ENCODE peak calls at places on chromosomes 16 and 17, in ten cellular contexts. J is CD8-positive, alpha-beta memory T cell; D is HuH-7; H is breast epithelium; W is ovary; S is heart left ventricle; T is GM12892; K is stimulated activated CD4-positive, alpha-beta T cell treated with anti-CD3 and anti-CD28 coated beads, Interleukin-2, amount 100 ng/mL, for 24 hours; E is stimulated activated CD8-positive, alpha-beta memory T cell treated with anti-CD3 and anti-CD28 coated beads, Interleukin-7, amount 100 ng/mL, for 1 hour; M is right lobe of liver. G is an unnamed sample.

GRCh38 chr17:2779545-2779944 is 16.7 kb upstream of the RAP1GAP2 start:
- DNase-seq in J (no peak), D (no peak), H (no peak), W (no peak), S (no peak), T (no peak), K (no peak), E (no peak), M (no peak), G (no peak)

GRCh38 chr16:48126801-48127644 is 28.8 kb downstream of the ABCC12 start:
- DNase-seq in J (no peak), D (no peak), H (no peak), W (no peak), S (no peak), T (no peak), K (no peak), E (no peak), M (no peak), G (no peak)

GRCh38 chr17:66306413-66306812 is 4.0 kb downstream of the PRKCA start:
- DNase-seq in J (no peak), D (no peak), H (no peak), W (no peak), S (no peak), T (no peak), K (no peak), E (no peak), M (no peak), G (no peak)

GRCh38 chr17:72853438-72854415 is 238.8 kb downstream of the SLC39A11 start:
- DNase-seq in J (no peak), D (no peak), H (no peak), W (no peak), S (no peak), T (no peak), K (no peak), E (no peak), M (no peak), G (no peak)

GRCh38 chr16:27811881-27812280 is 251.6 kb downstream of the GSG1L start:
- DNase-seq in J (no peak), D (no peak), H (no peak), W (no peak), S (no peak), T (no peak), K (no peak), E (no peak), M (no peak), G (no peak)

GRCh38 chr17:12415031-12415430 is 250.7 kb upstream of the MYOCD start:
- DNase-seq in J (no peak), D (no peak), H (no peak), W (no peak), S (no peak), T (no peak), K (no peak), E (no peak), M (no peak), G (no peak)

GRCh38 chr17:6415616-6416015 is 19.3 kb downstream of the AIPL1 start:
- DNase-seq in J (no peak), D (no peak), H (no peak), W (no peak), S (no peak), T (no peak), K (no peak), E (no peak), M (no peak), G (no peak)

GRCh38 chr16:6616746-6617145 is 715.9 kb upstream of the RBFOX1 start:
- DNase-seq in J (no peak), D (no peak), H (no peak), W (no peak), S (no peak), T (no peak), K (no peak), E (no peak), M (no peak), G (no peak)

GRCh38 chr17:69574257-69575197 is 160.0 kb downstream of the MAP2K6 start:
- DNase-seq in J (no peak), D (no peak), H (no peak), W (no peak), S (no peak), T (no peak), K (no peak), E (no peak), M (peak), G (no peak)

GRCh38 chr16:30958164-30959083 is 870 bp downstream of the SETD1A start:
- DNase-seq in J (peak), D (peak), H (no peak), W (no peak), S (peak), T (peak), K (no peak), E (no peak), M (no peak), G (no peak)

GRCh38 chr17:48472485-48473281 is 42.7 kb upstream of the SKAP1 start:
- DNase-seq in J (peak), D (no peak), H (no peak), W (no peak), S (no peak), T (no peak), K (no peak), E (no peak), M (no peak), G (no peak)

GRCh38 chr16:13780841-13781553 is 139.0 kb upstream of the ERCC4 start:
- DNase-seq in J (no peak), D (no peak), H (no peak), W (no peak), S (no peak), T (no peak), K (no peak), E (no peak), M (peak), G (no peak)

GRCh38 chr17:61411944-61412859 is 12.6 kb downstream of the TBX2 start:
- DNase-seq in J (peak), D (peak), H (peak), W (peak), S (peak), T (peak), K (peak), E (peak), M (peak), G (peak)

GRCh38 chr17:48429638-48430586 is at the start of gene SKAP1:
- DNase-seq in J (peak), D (no peak), H (peak), W (no peak), S (no peak), T (peak), K (peak), E (no peak), M (peak), G (peak)

GRCh38 chr17:2025220-2025621 is at the start of gene RTN4RL1:
- DNase-seq in J (peak), D (peak), H (peak), W (peak), S (peak), T (no peak), K (peak), E (peak), M (peak), G (peak)

GRCh38 chr16:48444574-48444973 is 59.4 kb upstream of the SIAH1 start:
- DNase-seq in J (no peak), D (no peak), H (no peak), W (no peak), S (peak), T (no peak), K (no peak), E (no peak), M (no peak), G (no peak)

GRCh38 chr16:8647721-8648318 is 26.3 kb downstream of the METTL22 start:
- DNase-seq in J (no peak), D (no peak), H (no peak), W (no peak), S (no peak), T (no peak), K (no peak), E (no peak), M (no peak), G (no peak)

GRCh38 chr16:74052006-74052405 is 244.6 kb upstream of the PSMD7 start:
- DNase-seq in J (no peak), D (no peak), H (no peak), W (no peak), S (no peak), T (no peak), K (no peak), E (no peak), M (no peak), G (no peak)

GRCh38 chr17:79843475-79843916 is 4.3 kb upstream of the CBX4 start:
- DNase-seq in J (no peak), D (no peak), H (no peak), W (peak), S (no peak), T (no peak), K (no peak), E (no peak), M (peak), G (peak)

GRCh38 chr16:3879258-3879886 is 1.1 kb downstream of the CREBBP start:
- DNase-seq in J (no peak), D (peak), H (no peak), W (no peak), S (peak), T (no peak), K (peak), E (no peak), M (peak), G (no peak)

GRCh38 chr17:44645341-44645740 is 10.9 kb upstream of the MEIOC start:
- DNase-seq in J (no peak), D (no peak), H (no peak), W (no peak), S (no peak), T (no peak), K (no peak), E (no peak), M (no peak), G (no peak)

GRCh38 chr17:80703109-80703508 is 158.5 kb downstream of the RPTOR start:
- DNase-seq in J (no peak), D (no peak), H (no peak), W (no peak), S (no peak), T (no peak), K (no peak), E (no peak), M (no peak), G (no peak)

GRCh38 chr17:13114601-13115024 is 96.8 kb upstream of the ELAC2 start:
- DNase-seq in J (no peak), D (peak), H (no peak), W (peak), S (peak), T (no peak), K (no peak), E (no peak), M (peak), G (no peak)

GRCh38 chr17:13306310-13306962 is 288.6 kb upstream of the ELAC2 start:
- DNase-seq in J (no peak), D (peak), H (no peak), W (no peak), S (no peak), T (no peak), K (no peak), E (no peak), M (no peak), G (no peak)

GRCh38 chr17:79809530-79810137 is 12.8 kb upstream of the CBX8 start:
- DNase-seq in J (no peak), D (no peak), H (no peak), W (peak), S (no peak), T (no peak), K (no peak), E (no peak), M (no peak), G (no peak)

GRCh38 chr17:40886090-40886489 is 1.0 kb upstream of the KRT20 start:
- DNase-seq in J (no peak), D (no peak), H (no peak), W (no peak), S (no peak), T (no peak), K (no peak), E (no peak), M (no peak), G (no peak)

GRCh38 chr17:5868916-5869475 is 201.2 kb upstream of the WSCD1 start:
- DNase-seq in J (no peak), D (no peak), H (no peak), W (no peak), S (no peak), T (no peak), K (no peak), E (no peak), M (no peak), G (no peak)

GRCh38 chr16:85437161-85438052 is 175.7 kb upstream of the GSE1 start:
- DNase-seq in J (no peak), D (peak), H (peak), W (peak), S (no peak), T (no peak), K (no peak), E (no peak), M (no peak), G (no peak)

GRCh38 chr17:4448197-4448980 is 14.6 kb downstream of the SPNS3 start:
- DNase-seq in J (no peak), D (no peak), H (no peak), W (no peak), S (no peak), T (no peak), K (no peak), E (no peak), M (no peak), G (no peak)

GRCh38 chr17:40320771-40321501 is 12.0 kb downstream of the RARA start:
- DNase-seq in J (peak), D (no peak), H (no peak), W (peak), S (peak), T (no peak), K (no peak), E (peak), M (no peak), G (peak)

GRCh38 chr17:74960739-74961342 is 11.7 kb downstream of the HID1 start:
- DNase-seq in J (peak), D (peak), H (no peak), W (no peak), S (no peak), T (peak), K (peak), E (no peak), M (no peak), G (peak)

GRCh38 chr16:4057439-4057877 is 58.8 kb downstream of the ADCY9 start:
- DNase-seq in J (no peak), D (no peak), H (no peak), W (no peak), S (no peak), T (no peak), K (no peak), E (no peak), M (no peak), G (no peak)

GRCh38 chr16:86668136-86668535 is 89.8 kb downstream of the FOXL1 start:
- DNase-seq in J (no peak), D (no peak), H (no peak), W (no peak), S (no peak), T (no peak), K (no peak), E (no peak), M (no peak), G (no peak)

GRCh38 chr16:59412275-59412841 is 678.2 kb upstream of the GOT2 start:
- DNase-seq in J (no peak), D (no peak), H (no peak), W (no peak), S (no peak), T (no peak), K (no peak), E (no peak), M (no peak), G (no peak)

GRCh38 chr17:43368740-43369506 is 29.9 kb upstream of the ARL4D start:
- DNase-seq in J (peak), D (peak), H (peak), W (peak), S (peak), T (no peak), K (peak), E (peak), M (peak), G (peak)

GRCh38 chr16:53434436-53435065 is at the start of gene RBL2:
- DNase-seq in J (peak), D (peak), H (peak), W (peak), S (peak), T (peak), K (peak), E (peak), M (peak), G (peak)

GRCh38 chr16:67563708-67564468 is 1.6 kb downstream of the CTCF start:
- DNase-seq in J (no peak), D (no peak), H (no peak), W (peak), S (no peak), T (no peak), K (no peak), E (no peak), M (no peak), G (no peak)

GRCh38 chr16:79360267-79360666 is 240.3 kb downstream of the MAF start:
- DNase-seq in J (no peak), D (no peak), H (peak), W (no peak), S (no peak), T (no peak), K (no peak), E (no peak), M (no peak), G (no peak)

GRCh38 chr17:3557768-3558583 is at the start of gene TRPV3:
- DNase-seq in J (peak), D (no peak), H (no peak), W (no peak), S (no peak), T (peak), K (peak), E (no peak), M (peak), G (no peak)